ENCODE peak calls at places on chromosomes 12 and 14, in six cellular contexts. X is AG04450, R is NCI-H1694, H is amygdala, W is GM10248, P is caudate nucleus. J is an unnamed sample.

GRCh38 chr14:77032854-77033621 is 4.5 kb upstream of the IRF2BPL start:
- DNase-seq in X (peak; percentile 95), R (peak; percentile 97), H (peak; percentile 54), W (peak; percentile 77), P (peak; percentile 82), J (peak; percentile 99)

GRCh38 chr14:77230914-77231313 is 40.1 kb downstream of the NGB start:
- DNase-seq in X (no peak), R (no peak), H (no peak), W (no peak), P (no peak), J (no peak)

GRCh38 chr14:60085085-60085484 is 6.6 kb upstream of the PCNX4 start:
- DNase-seq in X (no peak), R (no peak), H (no peak), W (no peak), P (no peak), J (no peak)

GRCh38 chr14:76613616-76614015 is 147.7 kb upstream of the VASH1 start:
- DNase-seq in X (no peak), R (no peak), H (no peak), W (no peak), P (no peak), J (no peak)

GRCh38 chr14:33510991-33511390 is 439.9 kb downstream of the EGLN3 start:
- DNase-seq in X (no peak), R (no peak), H (no peak), W (no peak), P (no peak), J (peak; percentile 6)

GRCh38 chr12:67702136-67702535 is 53.6 kb downstream of the DYRK2 start:
- DNase-seq in X (no peak), R (no peak), H (no peak), W (no peak), P (no peak), J (peak; percentile 72)

GRCh38 chr14:95446470-95446869 is 70.0 kb downstream of the SYNE3 start:
- DNase-seq in X (no peak), R (no peak), H (no peak), W (no peak), P (no peak), J (no peak)

GRCh38 chr12:59736786-59737185 is 141.0 kb downstream of the SLC16A7 start:
- DNase-seq in X (peak; percentile 68), R (no peak), H (no peak), W (no peak), P (no peak), J (peak; percentile 49)

GRCh38 chr14:73743431-73743931 is 29.3 kb upstream of the PNMA1 start:
- DNase-seq in X (no peak), R (no peak), H (no peak), W (peak; percentile 68), P (peak; percentile 22), J (no peak)

GRCh38 chr12:51692016-51692415 is 101.0 kb downstream of the SCN8A start:
- DNase-seq in X (no peak), R (no peak), H (no peak), W (no peak), P (no peak), J (no peak)

GRCh38 chr14:96999654-97000155 is 202.5 kb downstream of the VRK1 start:
- DNase-seq in X (no peak), R (no peak), H (no peak), W (no peak), P (no peak), J (no peak)

GRCh38 chr14:71932229-71932951 is at the start of gene RGS6:
- DNase-seq in X (no peak), R (no peak), H (no peak), W (peak; percentile 58), P (no peak), J (no peak)

GRCh38 chr14:58749066-58749669 is 111.4 kb downstream of the DACT1 start:
- DNase-seq in X (peak; percentile 93), R (no peak), H (no peak), W (peak; percentile 65), P (no peak), J (no peak)

GRCh38 chr12:100403446-100403845 is 46.6 kb downstream of the SLC17A8 start:
- DNase-seq in X (no peak), R (no peak), H (no peak), W (no peak), P (no peak), J (no peak)

GRCh38 chr12:13000935-13001724 is 1.1 kb upstream of the HEBP1 start:
- DNase-seq in X (no peak), R (no peak), H (no peak), W (peak; percentile 63), P (peak; percentile 65), J (peak; percentile 46)

GRCh38 chr12:76587428-76588178 is 28.0 kb upstream of the OSBPL8 start:
- DNase-seq in X (no peak), R (no peak), H (no peak), W (no peak), P (no peak), J (no peak)

GRCh38 chr12:122963928-122964240 is 2.4 kb downstream of the ABCB9 start:
- DNase-seq in X (no peak), R (peak; percentile 82), H (no peak), W (no peak), P (no peak), J (no peak)

GRCh38 chr14:104221636-104222375 is 83.4 kb downstream of the KIF26A start:
- DNase-seq in X (no peak), R (peak; percentile 73), H (no peak), W (no peak), P (no peak), J (no peak)

GRCh38 chr12:6084261-6084968 is 40.1 kb downstream of the VWF start:
- DNase-seq in X (no peak), R (no peak), H (no peak), W (no peak), P (no peak), J (no peak)

GRCh38 chr12:72723732-72724131 is 451.6 kb downstream of the TRHDE start:
- DNase-seq in X (no peak), R (no peak), H (no peak), W (no peak), P (no peak), J (no peak)

GRCh38 chr14:23054000-23054811 is 3.1 kb downstream of the CDH24 start:
- DNase-seq in X (no peak), R (no peak), H (no peak), W (peak; percentile 53), P (no peak), J (no peak)

GRCh38 chr14:101577221-101577909 is 16.1 kb downstream of the DIO3 start:
- DNase-seq in X (no peak), R (no peak), H (no peak), W (no peak), P (no peak), J (no peak)